ENCODE peak calls at places on chromosomes 12 and 14, in four cellular contexts. A is stromal cell of bone marrow; Z is effector memory CD4-positive, alpha-beta T cell; G is nucleus accumbens. Y is an unnamed sample.

GRCh38 chr14:74763803-74764531 is 851 bp downstream of the YLPM1 start:
- DNase-seq in A (peak), G (peak), Z (no peak), Y (no peak)

GRCh38 chr14:69049675-69050074 is 70.6 kb upstream of the ACTN1 start:
- DNase-seq in Z (no peak), G (no peak), A (peak), Y (no peak)

GRCh38 chr14:105925615-105926414 is 399.4 kb downstream of the TMEM121 start:
- DNase-seq in Z (no peak), A (no peak), G (no peak), Y (no peak)

GRCh38 chr12:124715121-124715990 is 147.9 kb upstream of the NCOR2 start:
- DNase-seq in A (no peak), G (no peak), Z (no peak), Y (no peak)

GRCh38 chr12:116087399-116087798 is 190.1 kb downstream of the MED13L start:
- DNase-seq in Z (no peak), G (no peak), A (no peak), Y (no peak)

GRCh38 chr12:16531623-16532022 is 74.3 kb downstream of the LMO3 start:
- DNase-seq in Z (no peak), G (no peak), A (no peak), Y (no peak)

GRCh38 chr12:53781218-53781801 is 29.5 kb upstream of the CISTR start:
- DNase-seq in G (no peak), Z (no peak), A (no peak), Y (no peak)

GRCh38 chr14:72463291-72463866 is 430.5 kb downstream of the DPF3 start:
- DNase-seq in Z (no peak), G (no peak), A (no peak), Y (no peak)

GRCh38 chr14:75204106-75204505 is 27.7 kb upstream of the TMED10 start:
- DNase-seq in Z (no peak), G (no peak), A (no peak), Y (no peak)

GRCh38 chr14:65962952-65963351 is 523.2 kb upstream of the CCDC196 start:
- DNase-seq in G (no peak), A (no peak), Z (no peak), Y (no peak)

GRCh38 chr12:48536602-48537001 is 11.2 kb downstream of the OR8S1 start:
- DNase-seq in A (no peak), Z (no peak), G (no peak), Y (no peak)

GRCh38 chr14:93331375-93332031 is 1.3 kb downstream of the BTBD7 start:
- DNase-seq in A (no peak), Z (no peak), G (no peak), Y (no peak)

GRCh38 chr12:95522692-95523091 is 28.6 kb downstream of the USP44 start:
- DNase-seq in G (no peak), Z (no peak), A (no peak), Y (no peak)

GRCh38 chr14:95601650-95602049 is 66.8 kb downstream of the GLRX5 start:
- DNase-seq in Z (no peak), A (no peak), G (no peak), Y (no peak)

GRCh38 chr12:66196806-66197205 is 7.8 kb downstream of the IRAK3 start:
- DNase-seq in A (no peak), G (no peak), Z (no peak), Y (no peak)

GRCh38 chr14:60094306-60094897 is 2.7 kb downstream of the PCNX4 start:
- DNase-seq in G (no peak), Z (no peak), A (no peak), Y (peak)

GRCh38 chr12:4012977-4013968 is 140.1 kb upstream of the PARP11 start:
- DNase-seq in A (no peak), Z (no peak), G (no peak), Y (no peak)

GRCh38 chr12:119589087-119589486 is 4.5 kb upstream of the TMEM233 start:
- DNase-seq in G (no peak), Z (no peak), A (peak), Y (no peak)

GRCh38 chr12:2640709-2641108 is 154.1 kb upstream of the FKBP4 start:
- DNase-seq in A (peak), G (peak), Z (no peak), Y (peak)

GRCh38 chr12:116009805-116010204 is 267.7 kb downstream of the MED13L start:
- DNase-seq in G (no peak), Z (no peak), A (no peak), Y (no peak)

GRCh38 chr14:47365248-47365647 is 310.2 kb downstream of the MDGA2 start:
- DNase-seq in A (no peak), Z (no peak), G (peak), Y (no peak)

GRCh38 chr12:52335598-52336262 is 14.5 kb upstream of the KRT83 start:
- DNase-seq in G (no peak), A (no peak), Z (no peak), Y (no peak)

GRCh38 chr14:38553586-38553985 is 297.7 kb upstream of the CLEC14A start:
- DNase-seq in A (peak), G (no peak), Z (no peak), Y (peak)

GRCh38 chr12:122029620-122030426 is 8.1 kb downstream of the BCL7A start:
- DNase-seq in Z (no peak), G (no peak), A (no peak), Y (no peak)

GRCh38 chr12:127559349-127560040 is 707.5 kb upstream of the TMEM132C start:
- DNase-seq in A (peak), G (no peak), Z (peak), Y (peak)

GRCh38 chr14:105204206-105204930 is 23.3 kb upstream of the NUDT14 start:
- DNase-seq in A (no peak), Z (no peak), G (peak), Y (no peak)